ENCODE peak calls at places on chromosomes 11 and 22, in ten cellular contexts. L, B, T, I, C, V, H, D, Z and G are unnamed samples.

GRCh38 chr11:114111369-114112042 is 52.0 kb downstream of the ZBTB16 start:
- DNase-seq in L (no peak), B (no peak), T (peak; percentile 88), I (no peak), C (no peak), V (no peak), H (no peak), D (no peak), Z (no peak), G (no peak)

GRCh38 chr11:117547188-117547831 is 219.7 kb downstream of the CEP164 start:
- DNase-seq in L (no peak), B (no peak), T (no peak), I (no peak), C (no peak), V (peak; percentile 43), H (peak; percentile 44), D (no peak), Z (no peak), G (no peak)

GRCh38 chr11:46899501-46900025 is 18.8 kb downstream of the LRP4 start:
- DNase-seq in L (no peak), B (no peak), T (no peak), I (no peak), C (no peak), V (no peak), H (no peak), D (no peak), Z (no peak), G (no peak)

GRCh38 chr11:131092469-131092868 is 176.2 kb upstream of the SNX19 start:
- DNase-seq in L (no peak), B (no peak), T (no peak), I (no peak), C (no peak), V (no peak), H (no peak), D (no peak), Z (no peak), G (no peak)

GRCh38 chr22:24516301-24516737 is 21.2 kb downstream of the UPB1 start:
- DNase-seq in L (no peak), B (peak; percentile 70), T (peak; percentile 92), I (peak; percentile 19), C (no peak), V (peak; percentile 70), H (peak; percentile 55), D (no peak), Z (no peak), G (no peak)

GRCh38 chr11:19631657-19632325 is 80.8 kb upstream of the NAV2 start:
- DNase-seq in L (no peak), B (no peak), T (peak; percentile 44), I (no peak), C (no peak), V (no peak), H (no peak), D (no peak), Z (no peak), G (no peak)

GRCh38 chr11:134019500-134019899 is 49.4 kb upstream of the JAM3 start:
- DNase-seq in L (no peak), B (no peak), T (no peak), I (no peak), C (no peak), V (no peak), H (no peak), D (no peak), Z (no peak), G (no peak)

GRCh38 chr11:111069076-111069475 is 176.4 kb upstream of the POU2AF2 start:
- DNase-seq in L (no peak), B (peak; percentile 22), T (peak; percentile 62), I (peak; percentile 2), C (no peak), V (peak; percentile 76), H (peak; percentile 50), D (no peak), Z (no peak), G (no peak)

GRCh38 chr22:50481440-50482106 is at the start of gene ADM2:
- DNase-seq in L (no peak), B (no peak), T (peak; percentile 41), I (no peak), C (no peak), V (peak; percentile 87), H (peak; percentile 79), D (peak; percentile 81), Z (peak; percentile 50), G (no peak)

GRCh38 chr11:131537196-131537595 is 166.8 kb downstream of the NTM start:
- DNase-seq in L (no peak), B (no peak), T (no peak), I (no peak), C (peak; percentile 30), V (no peak), H (no peak), D (no peak), Z (no peak), G (no peak)

GRCh38 chr11:107263865-107264563 is 193.6 kb downstream of the CWF19L2 start:
- DNase-seq in L (no peak), B (no peak), T (no peak), I (no peak), C (no peak), V (no peak), H (no peak), D (no peak), Z (no peak), G (no peak)

GRCh38 chr11:26333906-26334305 is 2.0 kb downstream of the ANO3 start:
- DNase-seq in L (no peak), B (no peak), T (peak; percentile 61), I (no peak), C (no peak), V (no peak), H (no peak), D (no peak), Z (no peak), G (no peak)

DNA sequence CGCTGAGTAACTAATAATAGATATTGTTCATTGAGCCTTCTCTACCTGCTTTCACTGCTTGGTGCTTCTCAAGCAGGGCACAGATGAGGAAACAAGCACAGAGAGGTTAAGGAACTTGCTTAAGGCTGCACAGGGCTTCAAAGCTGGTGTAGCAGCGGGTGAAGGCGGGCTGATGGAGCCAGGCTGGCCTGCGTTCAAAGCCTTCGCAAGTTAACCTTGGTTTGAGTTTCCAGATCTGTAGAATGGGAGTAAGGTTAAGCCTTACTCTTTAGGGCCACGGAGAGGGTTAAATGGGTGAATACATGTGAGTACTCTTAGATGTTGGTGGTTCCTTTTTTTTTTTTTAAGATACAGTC is 36.2 kb upstream of the EIF3D start:
- DNase-seq in L (no peak), B (no peak), T (no peak), I (no peak), C (no peak), V (no peak), H (no peak), D (no peak), Z (no peak), G (no peak)
- H3K27ac ChIP-seq in L (no peak overlapping the region), B (no peak overlapping the region), T (no peak overlapping the region), I (no peak overlapping the region), C (no peak overlapping the region), V (no peak overlapping the region), H (no peak overlapping the region), D (no peak overlapping the region), Z (no peak overlapping the region), G (no peak overlapping the region)

DNA sequence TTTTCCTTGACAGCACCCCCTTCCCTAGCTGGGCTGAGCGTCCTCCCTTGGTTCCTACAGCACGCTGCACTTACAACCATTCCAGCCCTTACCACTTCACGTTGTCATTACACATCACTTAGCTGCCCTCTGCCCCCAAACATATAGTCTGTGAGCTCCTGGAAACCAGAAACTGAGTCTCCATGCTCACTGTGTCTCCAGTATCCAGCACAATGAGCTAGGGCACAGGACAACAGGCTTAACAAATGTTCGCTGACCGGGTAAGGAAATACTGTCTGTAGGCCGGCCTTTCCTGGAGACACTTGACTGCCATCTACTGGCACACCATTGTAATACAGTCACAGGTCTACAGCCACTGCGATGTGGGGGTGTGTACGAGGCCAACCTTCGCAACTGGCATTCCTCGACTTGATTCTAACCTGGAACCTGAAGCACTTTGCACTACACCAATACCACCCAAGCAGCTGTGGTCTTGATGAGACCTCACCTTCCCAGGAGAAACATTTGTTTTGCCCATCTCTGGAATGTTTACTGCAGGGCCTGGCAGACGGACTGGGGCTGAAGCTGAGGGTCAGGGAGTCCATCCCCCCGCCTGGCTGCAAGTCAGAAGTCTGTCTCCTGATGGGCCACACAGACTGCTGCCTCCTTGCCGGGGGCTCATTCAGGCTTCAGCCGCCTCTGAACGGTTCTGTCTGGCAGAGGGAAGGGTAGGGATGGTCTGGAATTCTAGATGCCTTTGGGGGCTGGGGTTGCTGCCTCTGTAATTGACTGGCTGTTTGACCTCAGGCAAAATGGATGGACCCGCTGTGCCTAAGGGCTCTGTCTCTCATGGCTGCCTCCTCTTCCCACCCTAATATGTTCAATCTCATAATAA is 72.0 kb downstream of the SYN3 start:
- DNase-seq in L (peak; percentile 82), B (peak; percentile 78), T (peak; percentile 89), I (peak; percentile 61), C (peak; percentile 79), V (peak; percentile 94), H (peak; percentile 85), D (peak; percentile 48), Z (peak; percentile 11), G (no peak)
- H3K27ac ChIP-seq in L (no peak overlapping the region), B (no peak overlapping the region), T (no peak overlapping the region), I (no peak overlapping the region), C (no peak overlapping the region), V (peak overlapping the region; percentile 91), H (no peak overlapping the region), D (no peak overlapping the region), Z (no peak overlapping the region), G (peak overlapping the region; percentile 85)

DNA sequence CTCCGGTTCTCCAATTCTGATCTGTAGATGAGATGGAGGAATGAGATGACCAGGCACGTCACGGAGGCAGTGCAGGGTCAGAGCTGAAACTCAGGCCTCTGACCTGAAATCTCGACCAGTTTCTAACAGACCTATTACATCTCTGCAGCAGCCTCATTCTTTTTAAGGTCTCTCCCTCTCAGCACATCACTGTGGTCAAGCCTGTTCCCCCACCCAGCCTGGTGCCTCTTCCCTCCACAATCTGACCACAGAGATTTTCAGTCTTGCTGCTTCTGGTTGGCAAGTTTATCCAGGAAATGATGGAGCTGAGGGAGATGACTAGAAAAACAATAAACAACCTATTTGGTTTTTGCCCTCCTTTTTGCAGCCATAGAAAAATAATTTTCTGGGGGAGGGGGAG is 9.5 kb downstream of the GRAMD1B start:
- DNase-seq in L (no peak), B (no peak), T (peak; percentile 28), I (no peak), C (no peak), V (no peak), H (no peak), D (no peak), Z (no peak), G (no peak)
- H3K27ac ChIP-seq in L (no peak overlapping the region), B (no peak overlapping the region), T (no peak overlapping the region), I (no peak overlapping the region), C (no peak overlapping the region), V (no peak overlapping the region), H (no peak overlapping the region), D (no peak overlapping the region), Z (no peak overlapping the region), G (no peak overlapping the region)

GRCh38 chr11:35928688-35929087 is 15.2 kb upstream of the LDLRAD3 start:
- DNase-seq in L (no peak), B (no peak), T (no peak), I (no peak), C (no peak), V (no peak), H (no peak), D (no peak), Z (no peak), G (no peak)
- H3K27ac ChIP-seq in L (no peak overlapping the region), B (no peak overlapping the region), T (no peak overlapping the region), I (peak overlapping the region; percentile 62), C (no peak overlapping the region), V (no peak overlapping the region), H (no peak overlapping the region), D (no peak overlapping the region), Z (no peak overlapping the region), G (no peak overlapping the region)